ENCODE peak calls at places on chromosomes 12 and 14, in nine cellular contexts. D is left cardiac atrium; V is stimulated activated CD4-positive, alpha-beta T cell treated with anti-CD3 and anti-CD28 coated beads, TNF-alpha, amount 100 ng/mL, for 48 hours; L is RWPE1; P is omental fat pad; C is AG20443; M is epithelial cell of prostate; S is Caki2; G is A549. Z is an unnamed sample.

GRCh38 chr12:9792961-9793617 is 32.4 kb upstream of the CD69 start:
- DNase-seq in D (no peak), V (no peak), L (peak), P (no peak), C (no peak), M (no peak), S (no peak), G (no peak), Z (no peak)

GRCh38 chr12:117030187-117030896 is 68.9 kb downstream of the TESC start:
- DNase-seq in D (peak), V (no peak), L (no peak), P (no peak), C (no peak), M (no peak), S (no peak), G (no peak), Z (no peak)

GRCh38 chr12:31749024-31749704 is 20.3 kb upstream of the AMN1 start:
- DNase-seq in D (no peak), V (peak), L (peak), P (peak), C (peak), M (peak), S (peak), G (peak), Z (peak)

GRCh38 chr12:32896438-32897275 is at the start of gene PKP2:
- DNase-seq in D (peak), V (peak), L (peak), P (no peak), C (peak), M (peak), S (peak), G (peak), Z (peak)

GRCh38 chr12:62943779-62944395 is 8.9 kb upstream of the PPM1H start:
- DNase-seq in D (no peak), V (no peak), L (no peak), P (no peak), C (no peak), M (no peak), S (no peak), G (no peak), Z (no peak)

GRCh38 chr12:31702047-31702446 is 26.8 kb downstream of the AMN1 start:
- DNase-seq in D (no peak), V (no peak), L (no peak), P (no peak), C (peak), M (peak), S (no peak), G (peak), Z (no peak)

GRCh38 chr14:94888108-94888507 is 118.2 kb upstream of the GSC start:
- DNase-seq in D (no peak), V (no peak), L (no peak), P (no peak), C (no peak), M (no peak), S (no peak), G (no peak), Z (no peak)

GRCh38 chr12:113169697-113170096 is 15.6 kb downstream of the DDX54 start:
- DNase-seq in D (no peak), V (no peak), L (no peak), P (no peak), C (no peak), M (no peak), S (no peak), G (no peak), Z (no peak)

GRCh38 chr14:21090194-21090939 is 8.1 kb downstream of the ZNF219 start:
- DNase-seq in D (no peak), V (no peak), L (no peak), P (peak), C (no peak), M (no peak), S (no peak), G (no peak), Z (no peak)

GRCh38 chr14:67405771-67406170 is 6.2 kb downstream of the PLEK2 start:
- DNase-seq in D (no peak), V (no peak), L (no peak), P (no peak), C (no peak), M (no peak), S (no peak), G (no peak), Z (no peak)

Z was measured in RCC 7860.